ENCODE peak calls at places on chromosomes 12 and 14, in four cellular contexts. One of them, this sample, is unnamed.

GRCh38 chr12:110590806-110591326 is 7.7 kb upstream of the PPTC7 start:
- DNase-seq in brain microvascular endothelial cell: no peak
- DNase-seq in PC-3: no peak
- DNase-seq in CD8-positive, alpha-beta memory T cell: peak
- DNase-seq in this sample: no peak

GRCh38 chr14:75566321-75566720 is 12.1 kb upstream of the FLVCR2 start:
- DNase-seq in brain microvascular endothelial cell: no peak
- DNase-seq in PC-3: peak
- DNase-seq in CD8-positive, alpha-beta memory T cell: peak
- DNase-seq in this sample: no peak

GRCh38 chr12:105209091-105209490 is 26.9 kb downstream of the APPL2 start:
- DNase-seq in brain microvascular endothelial cell: no peak
- DNase-seq in PC-3: no peak
- DNase-seq in CD8-positive, alpha-beta memory T cell: no peak
- DNase-seq in this sample: no peak

GRCh38 chr12:46160981-46161690 is 107.7 kb downstream of the SLC38A1 start:
- DNase-seq in brain microvascular endothelial cell: no peak
- DNase-seq in PC-3: no peak
- DNase-seq in CD8-positive, alpha-beta memory T cell: no peak
- DNase-seq in this sample: no peak

GRCh38 chr12:51392556-51393237 is 1.5 kb upstream of the GALNT6 start:
- DNase-seq in brain microvascular endothelial cell: no peak
- DNase-seq in PC-3: no peak
- DNase-seq in CD8-positive, alpha-beta memory T cell: peak
- DNase-seq in this sample: no peak

GRCh38 chr12:19196959-19197630 is 67.6 kb downstream of the PLEKHA5 start:
- DNase-seq in brain microvascular endothelial cell: no peak
- DNase-seq in PC-3: no peak
- DNase-seq in CD8-positive, alpha-beta memory T cell: no peak
- DNase-seq in this sample: no peak

GRCh38 chr12:120249266-120249874 is 16.2 kb downstream of the PXN start:
- DNase-seq in brain microvascular endothelial cell: no peak
- DNase-seq in PC-3: no peak
- DNase-seq in CD8-positive, alpha-beta memory T cell: no peak
- DNase-seq in this sample: no peak

GRCh38 chr12:71719647-71720370 is 33.9 kb downstream of the TMEM19 start:
- DNase-seq in brain microvascular endothelial cell: no peak
- DNase-seq in PC-3: peak
- DNase-seq in CD8-positive, alpha-beta memory T cell: no peak
- DNase-seq in this sample: no peak

GRCh38 chr12:108348842-108349241 is 9.7 kb upstream of the CMKLR1 start:
- DNase-seq in brain microvascular endothelial cell: no peak
- DNase-seq in PC-3: no peak
- DNase-seq in CD8-positive, alpha-beta memory T cell: no peak
- DNase-seq in this sample: no peak

GRCh38 chr12:47556219-47556618 is 149.6 kb downstream of the RPAP3 start:
- DNase-seq in brain microvascular endothelial cell: no peak
- DNase-seq in PC-3: no peak
- DNase-seq in CD8-positive, alpha-beta memory T cell: no peak
- DNase-seq in this sample: no peak

GRCh38 chr12:31813305-31813704 is 84.5 kb upstream of the AMN1 start:
- DNase-seq in brain microvascular endothelial cell: no peak
- DNase-seq in PC-3: no peak
- DNase-seq in CD8-positive, alpha-beta memory T cell: no peak
- DNase-seq in this sample: no peak

GRCh38 chr14:101583709-101584048 is 22.4 kb downstream of the DIO3 start:
- DNase-seq in brain microvascular endothelial cell: no peak
- DNase-seq in PC-3: no peak
- DNase-seq in CD8-positive, alpha-beta memory T cell: no peak
- DNase-seq in this sample: no peak

GRCh38 chr12:48927261-48927660 is 2.0 kb upstream of the FKBP11 start:
- DNase-seq in brain microvascular endothelial cell: no peak
- DNase-seq in PC-3: no peak
- DNase-seq in CD8-positive, alpha-beta memory T cell: no peak
- DNase-seq in this sample: no peak

GRCh38 chr14:48944802-48945201 is 641.4 kb downstream of the RPS29 start:
- DNase-seq in brain microvascular endothelial cell: no peak
- DNase-seq in PC-3: no peak
- DNase-seq in CD8-positive, alpha-beta memory T cell: no peak
- DNase-seq in this sample: no peak

GRCh38 chr14:91010153-91010533 is 50.3 kb downstream of the RPS6KA5 start:
- DNase-seq in brain microvascular endothelial cell: no peak
- DNase-seq in PC-3: no peak
- DNase-seq in CD8-positive, alpha-beta memory T cell: no peak
- DNase-seq in this sample: no peak
- H3K27ac ChIP-seq in brain microvascular endothelial cell: no peak
- H3K27ac ChIP-seq in PC-3: no peak
- H3K27ac ChIP-seq in CD8-positive, alpha-beta memory T cell: no peak
- H3K27ac ChIP-seq in this sample: no peak

GRCh38 chr12:43482311-43483085 is 69.5 kb downstream of the ADAMTS20 start:
- DNase-seq in brain microvascular endothelial cell: no peak
- DNase-seq in PC-3: no peak
- DNase-seq in CD8-positive, alpha-beta memory T cell: no peak
- DNase-seq in this sample: no peak
- H3K27ac ChIP-seq in brain microvascular endothelial cell: no peak
- H3K27ac ChIP-seq in PC-3: no peak
- H3K27ac ChIP-seq in CD8-positive, alpha-beta memory T cell: no peak
- H3K27ac ChIP-seq in this sample: no peak

DNA sequence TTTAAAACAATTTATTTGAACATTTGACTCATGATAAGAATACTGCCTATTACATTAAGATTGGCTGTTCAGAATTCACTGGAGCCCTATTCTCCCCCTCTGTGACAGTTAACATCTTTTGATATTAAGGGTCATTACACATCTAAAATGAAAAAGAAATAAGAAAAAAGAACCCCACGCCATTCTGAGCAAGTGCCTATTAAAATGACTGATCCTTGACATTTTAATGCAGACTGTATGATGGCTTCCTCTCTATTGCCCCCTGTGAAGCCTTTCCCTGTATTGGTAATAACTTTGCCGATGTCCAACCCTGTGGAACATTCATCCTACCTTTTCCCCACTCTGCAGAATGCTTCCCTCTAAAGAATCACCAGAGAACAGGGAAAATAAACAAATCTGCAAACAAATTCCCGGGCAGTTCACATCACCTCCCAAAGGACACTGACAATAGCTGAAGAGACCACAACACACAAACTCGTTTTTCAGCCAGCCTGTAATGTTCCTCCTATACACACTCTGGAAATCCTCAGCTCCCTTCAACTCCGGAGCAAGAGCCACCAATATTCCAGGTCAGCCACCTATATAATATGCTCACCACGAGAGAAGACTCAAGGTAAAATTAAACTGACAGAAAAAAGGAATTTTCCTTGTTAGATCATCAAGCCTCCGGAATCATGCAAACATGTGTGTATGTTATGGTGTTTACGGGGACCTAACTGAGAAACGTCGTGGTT is 2.1 kb downstream of the NIN start:
- DNase-seq in brain microvascular endothelial cell: no peak
- DNase-seq in PC-3: no peak
- DNase-seq in CD8-positive, alpha-beta memory T cell: no peak
- DNase-seq in this sample: no peak
- H3K27ac ChIP-seq in brain microvascular endothelial cell: no peak
- H3K27ac ChIP-seq in PC-3: no peak
- H3K27ac ChIP-seq in CD8-positive, alpha-beta memory T cell: peak
- H3K27ac ChIP-seq in this sample: no peak

GRCh38 chr14:51319181-51319597 is 79.1 kb downstream of the TMX1 start:
- DNase-seq in brain microvascular endothelial cell: no peak
- DNase-seq in PC-3: no peak
- DNase-seq in CD8-positive, alpha-beta memory T cell: no peak
- DNase-seq in this sample: no peak
- H3K27ac ChIP-seq in brain microvascular endothelial cell: no peak
- H3K27ac ChIP-seq in PC-3: no peak
- H3K27ac ChIP-seq in CD8-positive, alpha-beta memory T cell: no peak
- H3K27ac ChIP-seq in this sample: peak